ENCODE peak calls at places on chromosomes 3 and 15, in five cellular contexts. One of them, this sample, is unnamed.

GRCh38 chr15:89496155-89497098 is at the start of gene RHCG:
- DNase-seq in endothelial cell: peak; percentile 55
- DNase-seq in HEK293T: no peak
- DNase-seq in heart right ventricle: no peak
- DNase-seq in amygdala: peak; percentile 43
- DNase-seq in this sample: no peak

GRCh38 chr15:62241135-62241770 is 76.2 kb upstream of the C2CD4B start:
- DNase-seq in endothelial cell: peak; percentile 55
- DNase-seq in amygdala: no peak
- DNase-seq in HEK293T: peak; percentile 14
- DNase-seq in heart right ventricle: no peak
- DNase-seq in this sample: no peak

GRCh38 chr15:41559489-41560177 is 621 bp downstream of the TYRO3 start:
- DNase-seq in heart right ventricle: no peak
- DNase-seq in endothelial cell: no peak
- DNase-seq in amygdala: peak; percentile 37
- DNase-seq in HEK293T: no peak
- DNase-seq in this sample: no peak

GRCh38 chr3:108396336-108396735 is 100.0 kb downstream of the HHLA2 start:
- DNase-seq in heart right ventricle: no peak
- DNase-seq in HEK293T: no peak
- DNase-seq in endothelial cell: no peak
- DNase-seq in amygdala: no peak
- DNase-seq in this sample: no peak

GRCh38 chr3:152083058-152083457 is 185.7 kb upstream of the MBNL1 start:
- DNase-seq in endothelial cell: no peak
- DNase-seq in amygdala: no peak
- DNase-seq in HEK293T: no peak
- DNase-seq in heart right ventricle: no peak
- DNase-seq in this sample: no peak

GRCh38 chr3:5750874-5751273 is 563.4 kb downstream of the EDEM1 start:
- DNase-seq in HEK293T: no peak
- DNase-seq in endothelial cell: no peak
- DNase-seq in amygdala: no peak
- DNase-seq in heart right ventricle: no peak
- DNase-seq in this sample: no peak

GRCh38 chr3:113439576-113439975 is 1.7 kb downstream of the CFAP44 start:
- DNase-seq in endothelial cell: no peak
- DNase-seq in HEK293T: no peak
- DNase-seq in heart right ventricle: no peak
- DNase-seq in amygdala: no peak
- DNase-seq in this sample: no peak

GRCh38 chr3:116777181-116777840 is 67.7 kb downstream of the TUSC7 start:
- DNase-seq in heart right ventricle: no peak
- DNase-seq in amygdala: no peak
- DNase-seq in HEK293T: no peak
- DNase-seq in endothelial cell: no peak
- DNase-seq in this sample: no peak

GRCh38 chr3:141878812-141879211 is 2.4 kb downstream of the ATP1B3 start:
- DNase-seq in amygdala: no peak
- DNase-seq in heart right ventricle: no peak
- DNase-seq in endothelial cell: no peak
- DNase-seq in HEK293T: no peak
- DNase-seq in this sample: no peak

GRCh38 chr3:123595396-123595795 is 10.5 kb upstream of the HACD2 start:
- DNase-seq in amygdala: no peak
- DNase-seq in heart right ventricle: no peak
- DNase-seq in endothelial cell: no peak
- DNase-seq in HEK293T: no peak
- DNase-seq in this sample: no peak

GRCh38 chr3:54988302-54989022 is 60.6 kb upstream of the LRTM1 start:
- DNase-seq in heart right ventricle: peak; percentile 39
- DNase-seq in endothelial cell: no peak
- DNase-seq in amygdala: no peak
- DNase-seq in HEK293T: no peak
- DNase-seq in this sample: peak; percentile 29

GRCh38 chr3:115857518-115858136 is 234.3 kb downstream of the GAP43 start:
- DNase-seq in HEK293T: no peak
- DNase-seq in amygdala: no peak
- DNase-seq in heart right ventricle: no peak
- DNase-seq in endothelial cell: no peak
- DNase-seq in this sample: no peak

GRCh38 chr15:23447107-23447500 is at the start of gene GOLGA6L2:
- DNase-seq in amygdala: no peak
- DNase-seq in endothelial cell: no peak
- DNase-seq in HEK293T: no peak
- DNase-seq in heart right ventricle: no peak
- DNase-seq in this sample: peak; percentile 17